ENCODE peak calls at places on chromosome 9, in five cellular contexts. One of them, this sample, is unnamed.
A peak's percentile ranks its signal among the peaks of the same experiment; 100 is the strongest.

GRCh38 chr9:108626743-108627142 is 229.0 kb downstream of the ACTL7B start:
- DNase-seq in breast epithelium: no peak
- DNase-seq in uterus: no peak
- DNase-seq in upper lobe of left lung: no peak
- DNase-seq in A549: no peak
- DNase-seq in this sample: no peak

GRCh38 chr9:134725605-134725940 is 84.0 kb downstream of the COL5A1 start:
- DNase-seq in breast epithelium: no peak
- DNase-seq in A549: no peak
- DNase-seq in uterus: no peak
- DNase-seq in upper lobe of left lung: no peak
- DNase-seq in this sample: no peak

GRCh38 chr9:124238546-124239140 is 19.1 kb upstream of the NEK6 start:
- DNase-seq in A549: no peak
- DNase-seq in breast epithelium: no peak
- DNase-seq in uterus: no peak
- DNase-seq in upper lobe of left lung: no peak
- DNase-seq in this sample: peak; percentile 17

GRCh38 chr9:81083821-81084512 is 605.4 kb downstream of the TLE1 start:
- DNase-seq in uterus: no peak
- DNase-seq in upper lobe of left lung: no peak
- DNase-seq in breast epithelium: no peak
- DNase-seq in A549: no peak
- DNase-seq in this sample: no peak

GRCh38 chr9:88372103-88372694 is 16.0 kb upstream of the SPIN1 start:
- DNase-seq in upper lobe of left lung: no peak
- DNase-seq in uterus: no peak
- DNase-seq in breast epithelium: no peak
- DNase-seq in A549: no peak
- DNase-seq in this sample: no peak

GRCh38 chr9:135554718-135555117 is 6.8 kb upstream of the PAEP start:
- DNase-seq in uterus: no peak
- DNase-seq in upper lobe of left lung: no peak
- DNase-seq in A549: peak; percentile 21
- DNase-seq in breast epithelium: no peak
- DNase-seq in this sample: no peak

GRCh38 chr9:109182940-109183798 is 16.1 kb upstream of the FRRS1L start:
- DNase-seq in upper lobe of left lung: peak; percentile 39
- DNase-seq in A549: peak; percentile 62
- DNase-seq in breast epithelium: no peak
- DNase-seq in uterus: no peak
- DNase-seq in this sample: no peak

GRCh38 chr9:112162644-112163413 is 12.3 kb downstream of the SUSD1 start:
- DNase-seq in upper lobe of left lung: no peak
- DNase-seq in uterus: no peak
- DNase-seq in A549: no peak
- DNase-seq in breast epithelium: no peak
- DNase-seq in this sample: no peak

GRCh38 chr9:129038109-129038852 is 1.9 kb downstream of the MIGA2 start:
- DNase-seq in uterus: no peak
- DNase-seq in upper lobe of left lung: no peak
- DNase-seq in A549: no peak
- DNase-seq in breast epithelium: no peak
- DNase-seq in this sample: no peak

GRCh38 chr9:108467653-108468324 is 388.0 kb downstream of the ACTL7B start:
- DNase-seq in A549: peak; percentile 39
- DNase-seq in upper lobe of left lung: no peak
- DNase-seq in breast epithelium: no peak
- DNase-seq in uterus: no peak
- DNase-seq in this sample: no peak

GRCh38 chr9:127449332-127449966 is 1.8 kb downstream of the RPL12 start:
- DNase-seq in upper lobe of left lung: no peak
- DNase-seq in uterus: no peak
- DNase-seq in breast epithelium: no peak
- DNase-seq in A549: no peak
- DNase-seq in this sample: no peak

GRCh38 chr9:81787747-81788632 is 98.6 kb upstream of the TLE1 start:
- DNase-seq in breast epithelium: no peak
- DNase-seq in upper lobe of left lung: no peak
- DNase-seq in A549: peak; percentile 80
- DNase-seq in uterus: peak; percentile 28
- DNase-seq in this sample: peak; percentile 64

GRCh38 chr9:70285246-70285645 is 26.5 kb downstream of the SMC5 start:
- DNase-seq in breast epithelium: no peak
- DNase-seq in A549: no peak
- DNase-seq in uterus: peak; percentile 54
- DNase-seq in upper lobe of left lung: no peak
- DNase-seq in this sample: no peak

GRCh38 chr9:11726659-11727058 is 966.5 kb upstream of the TYRP1 start:
- DNase-seq in A549: no peak
- DNase-seq in uterus: no peak
- DNase-seq in breast epithelium: no peak
- DNase-seq in upper lobe of left lung: no peak
- DNase-seq in this sample: no peak

GRCh38 chr9:89640391-89640790 is 35.6 kb downstream of the GADD45G start:
- DNase-seq in uterus: no peak
- DNase-seq in A549: no peak
- DNase-seq in breast epithelium: no peak
- DNase-seq in upper lobe of left lung: peak; percentile 61
- DNase-seq in this sample: peak; percentile 68

GRCh38 chr9:132994410-132995120 is 16.1 kb downstream of the GFI1B start:
- DNase-seq in uterus: no peak
- DNase-seq in upper lobe of left lung: no peak
- DNase-seq in A549: peak; percentile 29
- DNase-seq in breast epithelium: peak; percentile 55
- DNase-seq in this sample: no peak

GRCh38 chr9:97570899-97571298 is 62.3 kb downstream of the TSTD2 start:
- DNase-seq in A549: no peak
- DNase-seq in uterus: peak; percentile 45
- DNase-seq in breast epithelium: no peak
- DNase-seq in upper lobe of left lung: no peak
- DNase-seq in this sample: peak; percentile 83

GRCh38 chr9:72467766-72468738 is 53.4 kb upstream of the TMC1 start:
- DNase-seq in uterus: no peak
- DNase-seq in A549: no peak
- DNase-seq in breast epithelium: no peak
- DNase-seq in upper lobe of left lung: no peak
- DNase-seq in this sample: no peak

GRCh38 chr9:32344551-32345182 is 39.8 kb upstream of the ACO1 start:
- DNase-seq in upper lobe of left lung: no peak
- DNase-seq in uterus: no peak
- DNase-seq in breast epithelium: no peak
- DNase-seq in A549: no peak
- DNase-seq in this sample: no peak

GRCh38 chr9:137300607-137301085 is 1.4 kb downstream of the NRARP start:
- DNase-seq in breast epithelium: no peak
- DNase-seq in uterus: no peak
- DNase-seq in A549: peak; percentile 73
- DNase-seq in upper lobe of left lung: no peak
- DNase-seq in this sample: no peak
- H3K4me1 ChIP-seq in breast epithelium: peaks cover 15% of the 10 kb centered on the region
- H3K4me1 ChIP-seq in uterus: peaks cover 25% of the 10 kb centered on the region
- H3K4me1 ChIP-seq in A549: peaks cover 28% of the 10 kb centered on the region
- H3K4me1 ChIP-seq in upper lobe of left lung: peaks cover 92% of the 10 kb centered on the region
- H3K4me1 ChIP-seq in this sample: no peaks in the 10 kb centered on the region

DNA sequence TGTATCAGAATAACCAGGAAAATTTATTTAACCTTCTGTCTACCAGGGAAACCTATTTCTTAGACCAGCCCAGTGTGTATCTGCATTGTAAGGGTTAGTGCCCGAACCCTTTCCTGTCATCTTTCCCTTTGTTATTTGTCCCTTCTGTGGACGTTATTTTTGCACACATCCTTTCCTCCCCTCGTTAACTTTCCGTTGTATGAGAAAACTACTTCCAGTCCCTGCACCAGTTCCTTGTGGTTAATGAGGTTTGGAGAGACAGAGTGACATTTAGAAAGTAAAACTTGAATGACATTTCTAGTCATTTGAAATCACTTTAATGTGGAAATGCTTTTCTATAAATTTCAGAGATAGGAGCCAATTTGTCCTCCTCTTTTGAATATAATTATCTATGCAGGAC is 4.3 kb upstream of the IFNB1 start:
- DNase-seq in uterus: no peak
- DNase-seq in breast epithelium: no peak
- DNase-seq in upper lobe of left lung: no peak
- DNase-seq in A549: no peak
- DNase-seq in this sample: no peak
- H3K4me3 ChIP-seq in uterus: no peak overlapping the region
- H3K4me3 ChIP-seq in breast epithelium: no peak overlapping the region
- H3K4me3 ChIP-seq in upper lobe of left lung: no peak overlapping the region
- H3K4me3 ChIP-seq in A549: no peak overlapping the region
- H3K4me3 ChIP-seq in this sample: no peak overlapping the region

GRCh38 chr9:976805-977360 is 428 bp downstream of the DMRT3 start:
- DNase-seq in breast epithelium: no peak
- DNase-seq in upper lobe of left lung: no peak
- DNase-seq in A549: peak; percentile 37
- DNase-seq in uterus: no peak
- DNase-seq in this sample: no peak
- TF ChIP-seq POLR2A in breast epithelium: no peak
- TF ChIP-seq POLR2A in upper lobe of left lung: no peak
- TF ChIP-seq POLR2A in A549: no peak
- TF ChIP-seq POLR2A in uterus: no peak
- TF ChIP-seq POLR2A in this sample: no peak

DNA sequence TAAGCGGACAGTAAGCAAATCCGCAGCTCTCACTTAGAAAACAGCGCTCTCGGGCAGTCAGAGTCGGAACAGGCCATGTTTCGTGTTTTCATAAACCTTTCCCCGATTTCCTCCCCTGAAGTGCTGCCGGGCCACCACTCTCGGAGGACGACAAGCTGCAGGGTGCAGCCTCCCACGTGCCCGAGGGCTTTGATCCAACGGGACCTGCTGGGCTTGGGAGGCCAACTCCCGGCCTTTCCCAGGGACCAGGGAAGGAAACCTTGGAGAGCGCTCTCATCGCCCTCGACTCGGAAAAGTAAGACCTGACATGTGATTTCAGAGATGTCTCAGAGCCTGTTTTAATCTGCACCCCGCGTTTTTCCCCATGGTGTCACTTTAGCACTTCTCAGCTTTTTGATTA is 99.8 kb upstream of the CACNA1B start:
- DNase-seq in breast epithelium: no peak
- DNase-seq in uterus: no peak
- DNase-seq in A549: no peak
- DNase-seq in upper lobe of left lung: no peak
- DNase-seq in this sample: peak; percentile 26
- H3K4me1 ChIP-seq in breast epithelium: no peaks in the 10 kb centered on the region
- H3K4me1 ChIP-seq in uterus: no peaks in the 10 kb centered on the region
- H3K4me1 ChIP-seq in A549: no peaks in the 10 kb centered on the region
- H3K4me1 ChIP-seq in upper lobe of left lung: no peaks in the 10 kb centered on the region
- H3K4me1 ChIP-seq in this sample: no peaks in the 10 kb centered on the region

GRCh38 chr9:114096041-114096511 is 3.0 kb downstream of the KIF12 start:
- DNase-seq in A549: no peak
- DNase-seq in uterus: no peak
- DNase-seq in breast epithelium: no peak
- DNase-seq in upper lobe of left lung: no peak
- DNase-seq in this sample: peak; percentile 52

GRCh38 chr9:114098021-114098659 is 952 bp downstream of the KIF12 start:
- DNase-seq in uterus: no peak
- DNase-seq in breast epithelium: no peak
- DNase-seq in upper lobe of left lung: peak; percentile 45
- DNase-seq in A549: peak; percentile 75
- DNase-seq in this sample: no peak

GRCh38 chr9:114098660-114099522 is at the start of gene KIF12:
- DNase-seq in upper lobe of left lung: peak; percentile 75
- DNase-seq in breast epithelium: no peak
- DNase-seq in uterus: no peak
- DNase-seq in A549: peak; percentile 57
- DNase-seq in this sample: no peak

GRCh38 chr9:114096866-114097612 is 2.1 kb downstream of the KIF12 start:
- DNase-seq in upper lobe of left lung: no peak
- DNase-seq in uterus: no peak
- DNase-seq in A549: no peak
- DNase-seq in breast epithelium: no peak
- DNase-seq in this sample: no peak

GRCh38 chr9:114097613-114098020 is 1.5 kb downstream of the KIF12 start:
- DNase-seq in breast epithelium: no peak
- DNase-seq in uterus: no peak
- DNase-seq in A549: no peak
- DNase-seq in upper lobe of left lung: no peak
- DNase-seq in this sample: no peak
- H3K4me3 ChIP-seq in breast epithelium: peak overlapping the region; percentile 68
- H3K4me3 ChIP-seq in uterus: peak overlapping the region; percentile 21
- H3K4me3 ChIP-seq in A549: peak overlapping the region; percentile 84
- H3K4me3 ChIP-seq in upper lobe of left lung: peak overlapping the region; percentile 6
- H3K4me3 ChIP-seq in this sample: peak overlapping the region; percentile 33

GRCh38 chr9:38652044-38652443 is 31.6 kb upstream of the ANKRD18A start:
- DNase-seq in breast epithelium: no peak
- DNase-seq in A549: no peak
- DNase-seq in upper lobe of left lung: no peak
- DNase-seq in uterus: no peak
- DNase-seq in this sample: no peak
- TF ChIP-seq POLR2A in breast epithelium: no peak
- TF ChIP-seq POLR2A in A549: no peak
- TF ChIP-seq POLR2A in upper lobe of left lung: no peak
- TF ChIP-seq POLR2A in uterus: no peak
- TF ChIP-seq POLR2A in this sample: no peak